ENCODE peak calls at places on chromosomes 12 and 14, in seven cellular contexts. I is astrocyte of the spinal cord, L is AG09309, G is cardiac muscle cell, F is brain microvascular endothelial cell, B is progenitor cell of endocrine pancreas, J is foreskin fibroblast. O is an unnamed sample.

GRCh38 chr12:91851741-91852477 is 293.7 kb downstream of the BTG1 start:
- DNase-seq in I (no peak), L (no peak), G (no peak), F (no peak), B (no peak), J (no peak), O (no peak)

GRCh38 chr14:95421741-95422140 is 94.7 kb downstream of the SYNE3 start:
- DNase-seq in I (no peak), L (no peak), G (no peak), F (no peak), B (no peak), J (no peak), O (no peak)

GRCh38 chr12:12266389-12266872 is 413 bp downstream of the LRP6 start:
- DNase-seq in I (no peak), L (no peak), G (peak), F (no peak), B (no peak), J (no peak), O (no peak)

GRCh38 chr12:31226639-31227038 is 99.3 kb downstream of the SINHCAF start:
- DNase-seq in I (no peak), L (no peak), G (no peak), F (no peak), B (no peak), J (no peak), O (no peak)

GRCh38 chr12:46523863-46524770 is 151.5 kb upstream of the SLC38A2 start:
- DNase-seq in I (peak), L (peak), G (no peak), F (peak), B (no peak), J (peak), O (no peak)

GRCh38 chr12:64700532-64700931 is 58.7 kb downstream of the GNS start:
- DNase-seq in I (no peak), L (no peak), G (no peak), F (no peak), B (no peak), J (no peak), O (no peak)

GRCh38 chr14:92570863-92571262 is 57.3 kb downstream of the RIN3 start:
- DNase-seq in I (no peak), L (no peak), G (no peak), F (no peak), B (no peak), J (no peak), O (no peak)

GRCh38 chr14:93316716-93317115 is 16.1 kb downstream of the BTBD7 start:
- DNase-seq in I (no peak), L (no peak), G (no peak), F (no peak), B (no peak), J (peak), O (no peak)

GRCh38 chr14:68862954-68863594 is 70.2 kb upstream of the ZFP36L1 start:
- DNase-seq in I (peak), L (peak), G (peak), F (peak), B (peak), J (peak), O (no peak)

GRCh38 chr12:115598827-115599226 is 678.7 kb downstream of the MED13L start:
- DNase-seq in I (no peak), L (no peak), G (no peak), F (no peak), B (no peak), J (no peak), O (no peak)

GRCh38 chr14:79279645-79280399 is 931.5 kb downstream of the DIO2 start:
- DNase-seq in I (no peak), L (no peak), G (peak), F (peak), B (no peak), J (no peak), O (no peak)

GRCh38 chr12:72346331-72346944 is 74.3 kb downstream of the TRHDE start:
- DNase-seq in I (peak), L (peak), G (peak), F (peak), B (peak), J (peak), O (no peak)

GRCh38 chr12:49244161-49244560 is 20.7 kb upstream of the TUBA1C start:
- DNase-seq in I (peak), L (no peak), G (no peak), F (peak), B (no peak), J (no peak), O (no peak)

GRCh38 chr12:116159175-116159574 is 118.3 kb downstream of the MED13L start:
- DNase-seq in I (peak), L (no peak), G (peak), F (peak), B (no peak), J (peak), O (no peak)

GRCh38 chr14:96016761-96017160 is 22.4 kb upstream of the C14orf132 start:
- DNase-seq in I (no peak), L (no peak), G (peak), F (no peak), B (no peak), J (no peak), O (no peak)

GRCh38 chr14:104450811-104451401 is 128.7 kb upstream of the C14orf180 start:
- DNase-seq in I (no peak), L (no peak), G (no peak), F (no peak), B (no peak), J (no peak), O (peak)

GRCh38 chr14:75277000-75277795 is 1.4 kb upstream of the FOS start:
- DNase-seq in I (peak), L (no peak), G (peak), F (peak), B (peak), J (peak), O (no peak)

GRCh38 chr12:57039016-57039798 is 10.7 kb downstream of the MYO1A start:
- DNase-seq in I (no peak), L (no peak), G (no peak), F (no peak), B (no peak), J (no peak), O (no peak)

GRCh38 chr12:88934163-88934747 is 354.0 kb upstream of the KITLG start:
- DNase-seq in I (peak), L (no peak), G (no peak), F (no peak), B (no peak), J (no peak), O (no peak)

GRCh38 chr12:131103614-131104463 is 150.1 kb downstream of the ADGRD1 start:
- DNase-seq in I (no peak), L (no peak), G (no peak), F (no peak), B (no peak), J (no peak), O (peak)

GRCh38 chr12:7916936-7917335 is 19.1 kb downstream of the SLC2A3 start:
- DNase-seq in I (no peak), L (no peak), G (no peak), F (no peak), B (no peak), J (no peak), O (no peak)

GRCh38 chr12:90301095-90301494 is 592.5 kb upstream of the ATP2B1 start:
- DNase-seq in I (no peak), L (no peak), G (no peak), F (no peak), B (no peak), J (no peak), O (no peak)

GRCh38 chr12:67659296-67659695 is 10.8 kb downstream of the DYRK2 start:
- DNase-seq in I (no peak), L (no peak), G (no peak), F (no peak), B (no peak), J (no peak), O (no peak)

GRCh38 chr12:95351745-95352144 is 122.2 kb upstream of the METAP2 start:
- DNase-seq in I (no peak), L (no peak), G (no peak), F (no peak), B (no peak), J (peak), O (no peak)

GRCh38 chr12:132593071-132593470 is 17.3 kb downstream of the LRCOL1 start:
- DNase-seq in I (no peak), L (no peak), G (no peak), F (no peak), B (no peak), J (no peak), O (no peak)

GRCh38 chr14:52013984-52014600 is 24.7 kb downstream of the RTRAF start:
- DNase-seq in I (no peak), L (no peak), G (peak), F (no peak), B (peak), J (no peak), O (no peak)

GRCh38 chr12:101881228-101881627 is 3.8 kb downstream of the DRAM1 start:
- DNase-seq in I (no peak), L (no peak), G (no peak), F (no peak), B (no peak), J (no peak), O (no peak)

GRCh38 chr14:101185081-101185835 is 281.7 kb upstream of the RTL1 start:
- DNase-seq in I (no peak), L (no peak), G (no peak), F (no peak), B (no peak), J (no peak), O (peak)

GRCh38 chr14:100285021-100285912 is 21.0 kb downstream of the SLC25A29 start:
- DNase-seq in I (peak), L (no peak), G (peak), F (no peak), B (peak), J (peak), O (peak)

GRCh38 chr12:4653257-4653656 is 4.3 kb downstream of the NDUFA9 start:
- DNase-seq in I (no peak), L (no peak), G (no peak), F (no peak), B (no peak), J (no peak), O (no peak)

GRCh38 chr12:28909291-28909690 is 239.8 kb upstream of the FAR2 start:
- DNase-seq in I (peak), L (no peak), G (no peak), F (peak), B (no peak), J (no peak), O (no peak)

GRCh38 chr14:71317385-71318096 is 410.3 kb downstream of the PCNX1 start:
- DNase-seq in I (no peak), L (no peak), G (no peak), F (no peak), B (no peak), J (no peak), O (no peak)

GRCh38 chr14:89428556-89429196 is 11.6 kb upstream of the FOXN3 start:
- DNase-seq in I (peak), L (no peak), G (no peak), F (no peak), B (no peak), J (no peak), O (no peak)

GRCh38 chr14:85533821-85534271 is 3.9 kb downstream of the FLRT2 start:
- DNase-seq in I (peak), L (no peak), G (peak), F (no peak), B (peak), J (no peak), O (no peak)

GRCh38 chr12:49703647-49704137 is 3.5 kb downstream of the FMNL3 start:
- DNase-seq in I (peak), L (no peak), G (no peak), F (peak), B (no peak), J (peak), O (no peak)

GRCh38 chr12:85642810-85643209 is 193.4 kb downstream of the RASSF9 start:
- DNase-seq in I (no peak), L (peak), G (peak), F (peak), B (no peak), J (peak), O (no peak)

DNA sequence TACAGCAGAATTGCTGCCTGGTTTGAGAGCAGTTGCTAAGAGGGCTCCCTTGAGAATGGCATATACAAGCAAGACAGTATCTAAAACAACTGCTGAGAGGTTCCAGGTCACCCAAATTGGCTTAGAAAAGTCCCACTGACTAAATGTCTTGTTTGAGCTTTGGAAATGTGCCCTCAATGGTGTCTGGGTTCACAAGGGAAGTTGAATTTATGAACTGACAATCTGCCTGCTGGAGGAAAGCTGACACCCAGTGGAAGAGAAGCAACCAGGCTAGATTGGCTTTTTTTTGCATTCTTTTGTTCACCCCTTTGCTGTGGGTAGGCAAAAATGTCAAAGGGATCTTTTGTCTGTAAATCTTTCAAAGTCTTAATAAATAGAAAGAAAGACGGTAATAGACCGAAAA is 44.6 kb upstream of the NPFF start:
- DNase-seq in I (peak), L (no peak), G (no peak), F (no peak), B (no peak), J (no peak), O (no peak)
- TF ChIP-seq CTCF in I (no peak), L (no peak), G (no peak), F (no peak), B (no peak), J (no peak), O (no peak)

DNA sequence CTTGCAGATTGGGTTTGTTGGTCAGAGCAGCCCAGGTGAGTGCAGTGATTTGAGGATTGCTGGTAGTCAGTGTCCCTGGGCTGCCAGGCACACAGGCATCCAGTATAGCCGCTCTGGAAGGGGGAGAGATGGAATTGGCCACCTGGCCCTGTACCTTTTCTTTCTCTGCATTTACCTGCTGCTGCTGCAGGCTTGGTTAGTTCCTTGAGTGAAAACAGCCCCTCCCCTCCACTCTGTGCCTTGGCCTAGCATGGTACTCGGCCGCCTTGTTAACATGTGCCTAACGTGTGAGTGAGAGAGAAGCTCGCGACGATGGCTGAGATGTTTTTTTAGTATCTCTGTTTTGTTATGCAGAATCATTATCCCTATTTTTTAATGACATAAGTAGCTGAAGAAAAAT is 49.3 kb upstream of the AMN start:
- DNase-seq in I (no peak), L (no peak), G (no peak), F (no peak), B (no peak), J (no peak), O (no peak)
- TF ChIP-seq CTCF in I (no peak), L (no peak), G (no peak), F (no peak), B (no peak), J (no peak), O (no peak)

GRCh38 chr14:64195194-64195593 is 99.0 kb downstream of the ESR2 start:
- DNase-seq in I (no peak), L (no peak), G (no peak), F (no peak), B (no peak), J (no peak), O (no peak)
- TF ChIP-seq CTCF in I (no peak), L (no peak), G (no peak), F (no peak), B (no peak), J (no peak), O (no peak)

DNA sequence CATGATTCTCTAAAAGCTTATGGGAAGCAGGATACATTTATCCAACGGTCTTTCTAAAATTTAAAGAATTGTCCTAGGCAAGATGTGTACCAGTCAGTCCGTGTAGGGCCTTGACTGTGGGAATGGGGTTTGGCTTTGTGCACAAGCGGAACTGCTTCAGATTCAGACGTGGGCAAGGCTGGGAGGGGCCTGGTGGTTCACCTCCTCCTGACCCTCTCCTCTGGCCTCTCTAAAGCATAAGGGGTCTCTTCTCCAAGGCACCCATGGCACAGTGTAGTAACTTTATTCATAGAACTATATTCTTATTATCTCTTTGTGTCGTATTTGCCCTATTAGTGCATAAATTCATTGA is 121.2 kb upstream of the PTPRB start:
- DNase-seq in I (no peak), L (no peak), G (no peak), F (no peak), B (no peak), J (no peak), O (no peak)
- TF ChIP-seq CTCF in I (no peak), L (no peak), G (no peak), F (no peak), B (no peak), J (no peak), O (no peak)

DNA sequence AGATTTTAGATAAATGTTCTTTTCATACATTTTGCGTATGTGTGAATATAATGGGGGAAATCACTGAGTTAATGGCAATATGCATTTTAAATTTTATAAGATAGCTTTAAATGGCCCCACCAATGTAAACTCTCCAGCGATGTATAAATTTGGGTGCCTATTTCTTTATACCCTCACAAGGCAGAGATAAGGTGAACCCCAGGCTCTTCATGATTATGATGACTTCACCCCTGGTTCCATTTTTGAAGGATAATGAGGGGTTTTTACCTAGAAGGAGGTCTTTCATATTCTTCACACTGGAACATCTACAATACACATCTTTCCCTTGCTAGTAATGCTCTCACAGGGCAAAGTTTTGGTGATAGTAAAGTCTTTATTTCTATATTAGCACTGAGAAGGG is 35.2 kb downstream of the KLRG1 start:
- DNase-seq in I (no peak), L (no peak), G (no peak), F (no peak), B (no peak), J (no peak), O (no peak)
- TF ChIP-seq CTCF in I (no peak), L (no peak), G (no peak), F (no peak), B (no peak), J (no peak), O (no peak)

GRCh38 chr14:59727073-59727661 is 143.4 kb downstream of the RTN1 start:
- DNase-seq in I (no peak), L (no peak), G (no peak), F (no peak), B (no peak), J (no peak), O (peak)
- TF ChIP-seq CTCF in I (no peak), L (no peak), G (no peak), F (no peak), B (no peak), J (no peak), O (no peak)

DNA sequence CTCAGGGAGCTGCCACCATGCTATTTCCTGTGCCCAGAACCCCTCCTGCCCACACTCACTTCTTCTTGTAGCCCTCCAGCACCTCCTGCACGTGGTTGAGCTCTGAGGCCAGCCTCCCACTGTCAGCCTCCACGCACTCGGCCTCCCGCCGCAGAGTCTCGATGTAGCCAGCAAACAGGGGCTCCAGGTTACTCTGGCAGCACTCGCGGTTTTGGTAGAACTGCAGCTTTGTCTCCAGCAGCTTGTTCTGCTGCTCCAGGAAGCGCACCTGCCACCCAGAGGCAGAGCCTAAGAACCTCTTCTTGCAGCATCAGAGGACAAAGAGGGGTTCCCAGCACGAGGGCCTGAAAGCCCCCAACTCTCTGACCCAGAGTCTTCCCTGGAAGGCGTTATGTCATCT is 2.1 kb downstream of the KRT83 start:
- DNase-seq in I (no peak), L (no peak), G (peak), F (no peak), B (no peak), J (no peak), O (peak)
- TF ChIP-seq CTCF in I (no peak), L (no peak), G (no peak), F (peak), B (no peak), J (no peak), O (peak)

GRCh38 chr14:103279129-103280025 is 54.7 kb upstream of the EIF5 start:
- DNase-seq in I (no peak), L (no peak), G (no peak), F (no peak), B (no peak), J (no peak), O (no peak)
- TF ChIP-seq CTCF in I (no peak), L (no peak), G (no peak), F (no peak), B (peak), J (no peak), O (no peak)

O was measured in chondrocyte.